ENCODE peak calls at places on chromosomes 6 and 20, in four cellular contexts. R is breast epithelium, P is colonic mucosa, N is GM23338. J is an unnamed sample. For H3K4me1, the result is how much of the 10 kb centered on the place peaks cover.

GRCh38 chr6:31422587-31422986 is 19.2 kb downstream of the MICA start:
- DNase-seq in R (no peak), P (no peak), N (no peak), J (no peak)

GRCh38 chr6:30135147-30135546 is 793 bp upstream of the TRIM40 start:
- DNase-seq in R (no peak), P (peak), N (no peak), J (no peak)

GRCh38 chr6:54481096-54481495 is 172.9 kb downstream of the TINAG start:
- DNase-seq in R (no peak), P (peak), N (no peak), J (no peak)

GRCh38 chr6:5050009-5050408 is 35.1 kb upstream of the PPP1R3G start:
- DNase-seq in R (no peak), P (no peak), N (no peak), J (no peak)

GRCh38 chr6:128271527-128271926 is 248.9 kb downstream of the PTPRK start:
- DNase-seq in R (no peak), P (no peak), N (no peak), J (no peak)

GRCh38 chr20:57612436-57612835 is 7.8 kb downstream of the ZBP1 start:
- DNase-seq in R (no peak), P (peak), N (no peak), J (peak)

GRCh38 chr6:12909828-12910227 is 193.3 kb downstream of the PHACTR1 start:
- DNase-seq in R (no peak), P (no peak), N (no peak), J (no peak)

GRCh38 chr6:53210821-53211220 is 62.2 kb upstream of the GCM1 start:
- DNase-seq in R (no peak), P (no peak), N (no peak), J (no peak)

GRCh38 chr6:129209355-129209754 is 326.4 kb downstream of the LAMA2 start:
- DNase-seq in R (no peak), P (no peak), N (no peak), J (no peak)

GRCh38 chr6:7431241-7431593 is 41.6 kb downstream of the RIOK1 start:
- DNase-seq in R (no peak), P (no peak), N (no peak), J (no peak)

GRCh38 chr20:62364911-62365736 is 2.0 kb downstream of the LAMA5 start:
- DNase-seq in R (no peak), P (no peak), N (no peak), J (no peak)

GRCh38 chr20:62367136-62367482 is at the start of gene LAMA5:
- DNase-seq in R (no peak), P (no peak), N (peak), J (no peak)

GRCh38 chr20:62366370-62367135 is 559 bp downstream of the LAMA5 start:
- DNase-seq in R (no peak), P (no peak), N (peak), J (no peak)

GRCh38 chr20:62363920-62364851 is 2.9 kb downstream of the LAMA5 start:
- DNase-seq in R (no peak), P (no peak), N (peak), J (no peak)

DNA sequence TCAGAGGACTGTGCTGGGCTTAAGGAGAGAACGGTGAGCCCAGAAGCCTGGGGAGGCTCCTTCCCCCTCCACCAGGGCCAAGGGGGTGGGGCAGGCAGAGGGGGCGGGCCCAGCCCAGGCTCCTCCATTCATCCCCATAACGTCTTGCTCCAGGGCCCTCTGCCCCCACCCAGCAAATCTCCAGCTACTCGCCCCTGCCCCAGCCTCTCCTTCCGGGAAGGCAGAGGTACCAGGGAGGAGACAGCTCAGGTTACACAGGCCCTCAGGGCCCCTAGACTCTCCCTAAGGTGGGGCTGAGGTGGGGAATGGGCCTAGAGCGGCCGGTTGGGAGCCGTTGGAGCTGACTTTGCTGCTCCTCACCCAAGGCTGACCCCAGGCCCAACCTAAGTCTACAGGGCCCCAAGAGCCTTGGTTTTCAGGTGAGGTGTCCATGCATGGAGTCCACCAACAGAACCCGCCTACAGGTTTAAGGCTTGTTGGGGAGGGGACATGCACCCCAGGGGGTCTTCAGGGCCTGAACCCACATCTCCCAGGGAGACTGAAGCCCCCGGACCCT is 1.2 kb downstream of the LAMA5 start:
- DNase-seq in R (no peak), P (no peak), N (peak), J (no peak)
- H3K4me3 ChIP-seq in R (peak), P (peak), N (peak), J (peak)

DNA sequence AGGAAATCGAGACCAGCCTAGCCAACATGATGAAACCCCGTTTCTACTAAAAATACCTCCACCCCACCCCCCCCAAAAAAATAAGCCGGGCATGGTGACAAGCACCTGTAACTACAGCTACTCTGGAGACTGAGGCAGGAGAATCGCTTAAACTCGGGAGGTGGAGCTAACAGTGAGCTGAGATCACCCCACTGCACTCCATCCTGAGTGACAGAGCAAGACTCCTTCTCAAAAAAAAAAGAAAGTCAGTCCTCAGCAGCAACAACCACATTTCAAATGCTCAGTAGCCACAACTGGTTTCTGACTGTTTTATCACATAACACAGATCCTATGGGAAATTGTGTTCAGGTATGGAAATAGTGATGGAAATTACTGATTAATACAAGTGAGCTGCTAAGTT is 135.4 kb downstream of the HFE start:
- DNase-seq in R (no peak), P (no peak), N (no peak), J (no peak)
- H3K4me1 ChIP-seq in R (under half), P (under half), N (under half), J (under half)

GRCh38 chr6:33737267-33738026 is 9.3 kb downstream of the IP6K3 start:
- DNase-seq in R (no peak), P (no peak), N (no peak), J (no peak)

GRCh38 chr6:33740204-33740608 is 6.5 kb downstream of the IP6K3 start:
- DNase-seq in R (peak), P (no peak), N (no peak), J (no peak)

GRCh38 chr6:33739611-33740010 is 7.1 kb downstream of the IP6K3 start:
- DNase-seq in R (no peak), P (no peak), N (no peak), J (no peak)

GRCh38 chr6:33738879-33739278 is 7.8 kb downstream of the IP6K3 start:
- DNase-seq in R (no peak), P (no peak), N (no peak), J (no peak)

GRCh38 chr6:33738153-33738552 is 8.6 kb downstream of the IP6K3 start:
- DNase-seq in R (no peak), P (no peak), N (no peak), J (no peak)
- H3K27ac ChIP-seq in R (peak), P (no peak), N (no peak), J (no peak)

DNA sequence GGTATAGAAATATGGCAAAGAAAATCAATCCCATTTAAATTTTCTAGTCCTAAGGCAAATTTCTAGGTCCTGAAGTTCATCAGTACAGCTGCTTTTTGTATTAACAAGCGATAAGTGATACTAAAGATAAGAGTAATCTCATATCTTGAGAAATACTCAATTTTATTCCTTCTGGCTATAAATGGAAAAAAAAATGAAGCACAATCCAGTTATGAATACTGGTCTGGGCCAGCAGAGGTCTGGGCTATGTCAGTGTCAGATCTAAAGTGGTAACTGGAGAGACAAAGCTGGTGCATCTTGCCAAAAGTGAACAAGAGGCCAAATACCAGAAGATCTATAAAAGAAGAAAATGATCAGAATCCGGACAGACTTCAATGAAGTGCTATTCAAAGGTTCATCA is 126.4 kb downstream of the FUT9 start:
- DNase-seq in R (no peak), P (no peak), N (no peak), J (no peak)
- H3K4me3 ChIP-seq in R (no peak), P (no peak), N (no peak), J (no peak)

DNA sequence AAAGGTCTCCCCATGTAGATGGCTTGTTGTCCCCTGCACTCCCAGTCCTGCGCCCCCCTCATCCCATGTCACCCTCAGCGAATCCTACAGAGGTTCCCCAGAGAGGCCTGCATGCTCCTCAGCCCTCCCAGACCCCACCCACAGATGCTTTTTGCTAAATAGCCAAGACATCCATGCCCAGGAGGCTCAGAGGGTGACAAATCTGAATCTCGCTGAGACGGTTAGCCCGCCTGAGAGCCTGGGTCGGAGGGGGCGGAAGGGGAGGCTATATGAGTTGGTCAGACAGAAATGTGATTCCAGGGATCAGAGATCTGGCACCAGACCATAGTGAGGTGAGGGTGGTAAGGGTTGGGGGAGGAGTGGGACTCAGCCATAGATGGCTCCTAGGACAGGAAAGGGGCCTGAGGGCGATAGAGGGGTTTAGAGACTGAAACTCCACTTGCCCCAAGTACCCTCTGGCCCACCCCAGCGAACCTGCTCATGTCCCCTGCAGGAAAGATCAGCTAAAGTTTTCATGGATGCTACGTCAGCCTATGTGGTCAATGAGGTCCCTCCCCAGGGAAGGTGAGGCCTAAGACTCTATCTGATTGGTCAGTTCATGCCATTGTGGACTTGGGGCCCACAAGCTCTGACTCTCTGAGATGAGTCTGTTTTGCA is 33.2 kb downstream of the TFEB start:
- DNase-seq in R (no peak), P (no peak), N (no peak), J (peak)
- H3K4me1 ChIP-seq in R (under half), P (under half), N (under half), J (half or more)